ENCODE peak calls at places on chromosomes 2 and 18, in ten cellular contexts. One of them, this sample, is unnamed.

GRCh38 chr2:237091779-237092436 is 6.2 kb downstream of the COPS8 start:
- DNase-seq in sigmoid colon: peak; percentile 67
- DNase-seq in Peyer's patch: no peak
- DNase-seq in tibial artery: no peak
- DNase-seq in naive thymus-derived CD4-positive, alpha-beta T cell: no peak
- DNase-seq in aorta: no peak
- DNase-seq in CD8-positive, alpha-beta T cell: no peak
- DNase-seq in brain microvascular endothelial cell: peak; percentile 27
- DNase-seq in H9: no peak
- DNase-seq in neural progenitor cell: no peak
- DNase-seq in this sample: no peak

GRCh38 chr18:24176727-24177416 is 38.0 kb downstream of the CABYR start:
- DNase-seq in sigmoid colon: peak; percentile 83
- DNase-seq in Peyer's patch: peak; percentile 53
- DNase-seq in tibial artery: no peak
- DNase-seq in naive thymus-derived CD4-positive, alpha-beta T cell: no peak
- DNase-seq in aorta: peak; percentile 66
- DNase-seq in CD8-positive, alpha-beta T cell: peak; percentile 47
- DNase-seq in brain microvascular endothelial cell: peak; percentile 44
- DNase-seq in H9: peak; percentile 83
- DNase-seq in neural progenitor cell: peak; percentile 86
- DNase-seq in this sample: peak; percentile 42

GRCh38 chr2:190534310-190535118 is at the start of gene NEMP2:
- DNase-seq in sigmoid colon: peak; percentile 83
- DNase-seq in Peyer's patch: peak; percentile 90
- DNase-seq in tibial artery: peak; percentile 89
- DNase-seq in naive thymus-derived CD4-positive, alpha-beta T cell: peak; percentile 81
- DNase-seq in aorta: peak; percentile 84
- DNase-seq in CD8-positive, alpha-beta T cell: peak; percentile 81
- DNase-seq in brain microvascular endothelial cell: peak; percentile 34
- DNase-seq in H9: peak; percentile 87
- DNase-seq in neural progenitor cell: peak; percentile 94
- DNase-seq in this sample: peak; percentile 88

GRCh38 chr2:203453858-203454451 is 81.1 kb downstream of the RAPH1 start:
- DNase-seq in sigmoid colon: no peak
- DNase-seq in Peyer's patch: no peak
- DNase-seq in tibial artery: no peak
- DNase-seq in naive thymus-derived CD4-positive, alpha-beta T cell: peak; percentile 44
- DNase-seq in aorta: no peak
- DNase-seq in CD8-positive, alpha-beta T cell: peak; percentile 16
- DNase-seq in brain microvascular endothelial cell: peak; percentile 51
- DNase-seq in H9: no peak
- DNase-seq in neural progenitor cell: peak; percentile 30
- DNase-seq in this sample: no peak

GRCh38 chr2:29841386-29842004 is 79.9 kb downstream of the ALK start:
- DNase-seq in sigmoid colon: no peak
- DNase-seq in Peyer's patch: no peak
- DNase-seq in tibial artery: no peak
- DNase-seq in naive thymus-derived CD4-positive, alpha-beta T cell: peak; percentile 7
- DNase-seq in aorta: no peak
- DNase-seq in CD8-positive, alpha-beta T cell: no peak
- DNase-seq in brain microvascular endothelial cell: peak; percentile 9
- DNase-seq in H9: peak; percentile 46
- DNase-seq in neural progenitor cell: peak; percentile 60
- DNase-seq in this sample: no peak

GRCh38 chr2:44358498-44358897 is 2.8 kb downstream of the PREPL start:
- DNase-seq in sigmoid colon: peak; percentile 65
- DNase-seq in Peyer's patch: peak; percentile 52
- DNase-seq in tibial artery: no peak
- DNase-seq in naive thymus-derived CD4-positive, alpha-beta T cell: no peak
- DNase-seq in aorta: peak; percentile 54
- DNase-seq in CD8-positive, alpha-beta T cell: peak; percentile 50
- DNase-seq in brain microvascular endothelial cell: peak; percentile 73
- DNase-seq in H9: no peak
- DNase-seq in neural progenitor cell: no peak
- DNase-seq in this sample: no peak

GRCh38 chr2:203061346-203061745 is 46.7 kb downstream of the NBEAL1 start:
- DNase-seq in sigmoid colon: no peak
- DNase-seq in Peyer's patch: no peak
- DNase-seq in tibial artery: no peak
- DNase-seq in naive thymus-derived CD4-positive, alpha-beta T cell: no peak
- DNase-seq in aorta: no peak
- DNase-seq in CD8-positive, alpha-beta T cell: no peak
- DNase-seq in brain microvascular endothelial cell: peak; percentile 54
- DNase-seq in H9: no peak
- DNase-seq in neural progenitor cell: peak; percentile 43
- DNase-seq in this sample: no peak

GRCh38 chr2:45986509-45986908 is 310.7 kb upstream of the EPAS1 start:
- DNase-seq in sigmoid colon: no peak
- DNase-seq in Peyer's patch: no peak
- DNase-seq in tibial artery: no peak
- DNase-seq in naive thymus-derived CD4-positive, alpha-beta T cell: no peak
- DNase-seq in aorta: peak; percentile 85
- DNase-seq in CD8-positive, alpha-beta T cell: no peak
- DNase-seq in brain microvascular endothelial cell: no peak
- DNase-seq in H9: no peak
- DNase-seq in neural progenitor cell: no peak
- DNase-seq in this sample: no peak

DNA sequence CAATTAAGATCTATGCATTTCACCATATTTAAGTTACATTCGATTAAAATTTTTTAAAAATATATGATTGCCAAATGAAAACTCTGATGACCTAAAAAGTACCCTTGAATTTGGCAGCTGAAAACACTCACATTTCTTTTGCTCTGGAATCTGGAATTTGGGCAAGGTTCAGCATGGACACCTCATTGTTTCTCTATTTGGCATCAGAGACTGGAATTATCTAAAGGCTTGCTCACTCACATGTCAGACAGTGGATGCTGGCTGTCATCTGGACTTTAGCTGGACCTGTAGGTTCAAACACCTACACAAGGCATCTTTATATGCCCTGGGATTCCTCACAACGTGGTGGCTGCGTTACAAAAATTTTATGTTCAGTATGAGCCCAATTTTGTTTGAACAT is 16.1 kb downstream of the MBOAT2 start:
- DNase-seq in sigmoid colon: no peak
- DNase-seq in Peyer's patch: no peak
- DNase-seq in tibial artery: no peak
- DNase-seq in naive thymus-derived CD4-positive, alpha-beta T cell: no peak
- DNase-seq in aorta: no peak
- DNase-seq in CD8-positive, alpha-beta T cell: no peak
- DNase-seq in brain microvascular endothelial cell: no peak
- DNase-seq in H9: no peak
- DNase-seq in neural progenitor cell: no peak
- DNase-seq in this sample: no peak
- H3K27ac ChIP-seq in sigmoid colon: no peak overlapping the region
- H3K27ac ChIP-seq in Peyer's patch: no peak overlapping the region
- H3K27ac ChIP-seq in tibial artery: no peak overlapping the region
- H3K27ac ChIP-seq in naive thymus-derived CD4-positive, alpha-beta T cell: no peak overlapping the region
- H3K27ac ChIP-seq in aorta: no peak overlapping the region
- H3K27ac ChIP-seq in CD8-positive, alpha-beta T cell: no peak overlapping the region
- H3K27ac ChIP-seq in brain microvascular endothelial cell: no peak overlapping the region
- H3K27ac ChIP-seq in H9: no peak overlapping the region
- H3K27ac ChIP-seq in neural progenitor cell: no peak overlapping the region
- H3K27ac ChIP-seq in this sample: no peak overlapping the region

GRCh38 chr2:27753744-27754588 is 17.6 kb upstream of the MRPL33 start:
- DNase-seq in sigmoid colon: peak; percentile 85
- DNase-seq in Peyer's patch: peak; percentile 89
- DNase-seq in tibial artery: peak; percentile 85
- DNase-seq in naive thymus-derived CD4-positive, alpha-beta T cell: peak; percentile 16
- DNase-seq in aorta: peak; percentile 89
- DNase-seq in CD8-positive, alpha-beta T cell: peak; percentile 73
- DNase-seq in brain microvascular endothelial cell: peak; percentile 82
- DNase-seq in H9: peak; percentile 88
- DNase-seq in neural progenitor cell: peak; percentile 85
- DNase-seq in this sample: peak; percentile 76

GRCh38 chr2:27754831-27755230 is 16.7 kb upstream of the MRPL33 start:
- DNase-seq in sigmoid colon: no peak
- DNase-seq in Peyer's patch: no peak
- DNase-seq in tibial artery: no peak
- DNase-seq in naive thymus-derived CD4-positive, alpha-beta T cell: no peak
- DNase-seq in aorta: no peak
- DNase-seq in CD8-positive, alpha-beta T cell: no peak
- DNase-seq in brain microvascular endothelial cell: no peak
- DNase-seq in H9: no peak
- DNase-seq in neural progenitor cell: no peak
- DNase-seq in this sample: no peak

GRCh38 chr2:27751377-27751776 is 20.1 kb upstream of the MRPL33 start:
- DNase-seq in sigmoid colon: no peak
- DNase-seq in Peyer's patch: no peak
- DNase-seq in tibial artery: no peak
- DNase-seq in naive thymus-derived CD4-positive, alpha-beta T cell: no peak
- DNase-seq in aorta: no peak
- DNase-seq in CD8-positive, alpha-beta T cell: no peak
- DNase-seq in brain microvascular endothelial cell: no peak
- DNase-seq in H9: no peak
- DNase-seq in neural progenitor cell: no peak
- DNase-seq in this sample: no peak

GRCh38 chr2:27756091-27756490 is 15.4 kb upstream of the MRPL33 start:
- DNase-seq in sigmoid colon: no peak
- DNase-seq in Peyer's patch: no peak
- DNase-seq in tibial artery: no peak
- DNase-seq in naive thymus-derived CD4-positive, alpha-beta T cell: no peak
- DNase-seq in aorta: no peak
- DNase-seq in CD8-positive, alpha-beta T cell: no peak
- DNase-seq in brain microvascular endothelial cell: no peak
- DNase-seq in H9: no peak
- DNase-seq in neural progenitor cell: no peak
- DNase-seq in this sample: no peak

DNA sequence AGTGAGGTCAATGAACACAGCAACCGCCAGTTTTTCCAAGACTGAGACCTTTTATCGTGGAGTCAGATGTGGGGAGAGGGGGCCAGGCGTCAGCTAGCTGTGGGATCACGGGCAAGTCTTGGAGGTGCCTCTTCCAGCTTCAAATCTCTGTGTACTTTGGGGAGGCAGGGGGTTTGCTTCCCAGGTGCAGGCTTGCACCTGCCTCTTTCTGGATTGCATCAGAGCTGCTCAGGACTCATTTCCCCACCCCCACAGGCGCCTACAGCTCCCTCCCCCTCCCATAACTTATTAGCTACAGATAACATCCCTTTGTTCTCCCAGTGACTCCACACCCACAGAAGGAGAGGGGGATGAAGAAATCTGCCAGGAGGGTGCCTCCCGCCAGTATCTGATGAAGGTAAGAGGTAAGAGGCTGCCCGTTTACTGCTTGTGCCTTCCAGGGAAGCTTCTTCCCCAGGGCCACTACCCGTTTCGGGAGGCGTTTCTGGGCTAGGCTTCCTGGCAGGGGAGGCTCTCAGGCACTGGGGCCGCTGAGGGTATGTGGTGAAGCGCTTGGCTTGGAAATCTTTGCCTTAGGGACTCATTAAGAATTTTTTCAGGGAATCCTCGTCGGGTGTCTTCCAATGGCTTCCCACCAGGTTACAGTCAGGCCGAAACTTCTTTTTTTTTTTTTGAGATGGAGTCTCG is 18.8 kb upstream of the MRPL33 start:
- DNase-seq in sigmoid colon: no peak
- DNase-seq in Peyer's patch: peak; percentile 63
- DNase-seq in tibial artery: no peak
- DNase-seq in naive thymus-derived CD4-positive, alpha-beta T cell: no peak
- DNase-seq in aorta: no peak
- DNase-seq in CD8-positive, alpha-beta T cell: no peak
- DNase-seq in brain microvascular endothelial cell: no peak
- DNase-seq in H9: peak; percentile 66
- DNase-seq in neural progenitor cell: peak; percentile 39
- DNase-seq in this sample: no peak
- H3K27ac ChIP-seq in sigmoid colon: no peak overlapping the region
- H3K27ac ChIP-seq in Peyer's patch: peak overlapping the region; percentile 70
- H3K27ac ChIP-seq in tibial artery: no peak overlapping the region
- H3K27ac ChIP-seq in naive thymus-derived CD4-positive, alpha-beta T cell: no peak overlapping the region
- H3K27ac ChIP-seq in aorta: no peak overlapping the region
- H3K27ac ChIP-seq in CD8-positive, alpha-beta T cell: no peak overlapping the region
- H3K27ac ChIP-seq in brain microvascular endothelial cell: no peak overlapping the region
- H3K27ac ChIP-seq in H9: peak overlapping the region; percentile 59
- H3K27ac ChIP-seq in neural progenitor cell: no peak overlapping the region
- H3K27ac ChIP-seq in this sample: no peak overlapping the region

DNA sequence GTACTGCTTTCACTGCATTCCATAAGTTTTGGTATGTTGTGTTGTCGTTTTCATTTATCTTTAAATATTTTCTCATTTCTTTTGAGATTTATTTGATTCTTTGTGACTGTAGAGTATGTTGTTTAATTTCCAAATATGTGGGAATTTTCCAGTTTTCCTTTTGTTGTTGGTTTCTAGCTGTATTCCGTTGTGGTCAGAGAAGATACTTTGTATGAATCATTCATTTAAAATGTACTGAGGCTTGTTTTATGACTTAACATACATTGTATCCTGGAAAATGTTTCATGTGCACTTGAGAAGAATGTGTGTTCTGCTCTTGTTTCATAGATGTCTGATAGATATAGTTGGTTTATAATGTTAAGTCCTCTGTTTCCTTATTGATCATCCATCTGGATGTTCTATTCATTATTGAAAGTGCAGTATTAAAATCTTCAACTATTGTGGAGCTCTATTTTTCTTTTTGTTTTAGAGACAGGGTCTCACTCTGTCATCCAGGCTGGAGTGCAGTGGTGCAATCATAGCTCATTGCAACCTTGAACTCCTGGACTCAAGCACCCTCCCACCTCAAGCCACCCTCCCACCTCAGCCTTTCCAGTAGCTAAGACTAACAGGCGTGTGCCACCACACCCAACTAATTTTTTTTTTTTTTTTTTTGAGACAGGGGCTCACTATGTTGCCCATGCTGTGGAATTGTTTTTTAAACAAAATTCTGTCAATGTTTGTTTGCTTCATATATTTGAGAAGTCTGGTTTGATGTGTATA is 96.8 kb downstream of the TAF4B start:
- DNase-seq in sigmoid colon: no peak
- DNase-seq in Peyer's patch: no peak
- DNase-seq in tibial artery: no peak
- DNase-seq in naive thymus-derived CD4-positive, alpha-beta T cell: no peak
- DNase-seq in aorta: no peak
- DNase-seq in CD8-positive, alpha-beta T cell: no peak
- DNase-seq in brain microvascular endothelial cell: peak; percentile 16
- DNase-seq in H9: no peak
- DNase-seq in neural progenitor cell: no peak
- DNase-seq in this sample: no peak
- H3K27ac ChIP-seq in sigmoid colon: no peak overlapping the region
- H3K27ac ChIP-seq in Peyer's patch: no peak overlapping the region
- H3K27ac ChIP-seq in tibial artery: no peak overlapping the region
- H3K27ac ChIP-seq in naive thymus-derived CD4-positive, alpha-beta T cell: no peak overlapping the region
- H3K27ac ChIP-seq in aorta: no peak overlapping the region
- H3K27ac ChIP-seq in CD8-positive, alpha-beta T cell: no peak overlapping the region
- H3K27ac ChIP-seq in brain microvascular endothelial cell: peak overlapping the region; percentile 60
- H3K27ac ChIP-seq in H9: no peak overlapping the region
- H3K27ac ChIP-seq in neural progenitor cell: no peak overlapping the region
- H3K27ac ChIP-seq in this sample: no peak overlapping the region

GRCh38 chr2:188251034-188251433 is 40.6 kb upstream of the GULP1 start:
- DNase-seq in sigmoid colon: no peak
- DNase-seq in Peyer's patch: no peak
- DNase-seq in tibial artery: no peak
- DNase-seq in naive thymus-derived CD4-positive, alpha-beta T cell: no peak
- DNase-seq in aorta: no peak
- DNase-seq in CD8-positive, alpha-beta T cell: no peak
- DNase-seq in brain microvascular endothelial cell: no peak
- DNase-seq in H9: no peak
- DNase-seq in neural progenitor cell: no peak
- DNase-seq in this sample: no peak

GRCh38 chr2:188243381-188243780 is 48.3 kb upstream of the GULP1 start:
- DNase-seq in sigmoid colon: no peak
- DNase-seq in Peyer's patch: no peak
- DNase-seq in tibial artery: no peak
- DNase-seq in naive thymus-derived CD4-positive, alpha-beta T cell: no peak
- DNase-seq in aorta: no peak
- DNase-seq in CD8-positive, alpha-beta T cell: no peak
- DNase-seq in brain microvascular endothelial cell: no peak
- DNase-seq in H9: no peak
- DNase-seq in neural progenitor cell: no peak
- DNase-seq in this sample: no peak

GRCh38 chr2:188244383-188244782 is 47.3 kb upstream of the GULP1 start:
- DNase-seq in sigmoid colon: no peak
- DNase-seq in Peyer's patch: no peak
- DNase-seq in tibial artery: no peak
- DNase-seq in naive thymus-derived CD4-positive, alpha-beta T cell: no peak
- DNase-seq in aorta: no peak
- DNase-seq in CD8-positive, alpha-beta T cell: no peak
- DNase-seq in brain microvascular endothelial cell: peak; percentile 10
- DNase-seq in H9: no peak
- DNase-seq in neural progenitor cell: no peak
- DNase-seq in this sample: no peak

GRCh38 chr2:188248513-188248912 is 43.2 kb upstream of the GULP1 start:
- DNase-seq in sigmoid colon: no peak
- DNase-seq in Peyer's patch: no peak
- DNase-seq in tibial artery: no peak
- DNase-seq in naive thymus-derived CD4-positive, alpha-beta T cell: no peak
- DNase-seq in aorta: no peak
- DNase-seq in CD8-positive, alpha-beta T cell: no peak
- DNase-seq in brain microvascular endothelial cell: no peak
- DNase-seq in H9: no peak
- DNase-seq in neural progenitor cell: no peak
- DNase-seq in this sample: no peak

DNA sequence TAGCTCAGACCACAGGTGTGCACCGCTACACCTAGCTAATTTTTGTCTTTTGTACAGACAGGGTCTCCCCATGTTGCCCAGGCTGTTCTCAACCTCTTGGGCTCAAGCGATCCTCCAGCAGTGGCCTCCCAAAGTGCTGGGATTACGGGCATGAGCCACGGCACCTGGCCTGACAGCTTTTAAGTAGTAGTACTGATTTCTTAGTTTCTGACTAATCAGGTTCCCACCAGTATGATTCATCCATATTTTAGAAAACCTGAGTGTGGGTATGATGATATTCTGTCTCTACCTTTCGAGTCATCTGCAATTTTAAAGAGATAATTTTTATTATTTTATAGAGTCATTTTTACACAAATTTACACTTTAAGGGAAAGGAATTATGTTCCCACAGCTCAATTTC is 46.4 kb upstream of the GULP1 start:
- DNase-seq in sigmoid colon: no peak
- DNase-seq in Peyer's patch: no peak
- DNase-seq in tibial artery: no peak
- DNase-seq in naive thymus-derived CD4-positive, alpha-beta T cell: no peak
- DNase-seq in aorta: no peak
- DNase-seq in CD8-positive, alpha-beta T cell: no peak
- DNase-seq in brain microvascular endothelial cell: no peak
- DNase-seq in H9: no peak
- DNase-seq in neural progenitor cell: no peak
- DNase-seq in this sample: no peak
- H3K27ac ChIP-seq in sigmoid colon: no peak overlapping the region
- H3K27ac ChIP-seq in Peyer's patch: no peak overlapping the region
- H3K27ac ChIP-seq in tibial artery: no peak overlapping the region
- H3K27ac ChIP-seq in naive thymus-derived CD4-positive, alpha-beta T cell: no peak overlapping the region
- H3K27ac ChIP-seq in aorta: no peak overlapping the region
- H3K27ac ChIP-seq in CD8-positive, alpha-beta T cell: no peak overlapping the region
- H3K27ac ChIP-seq in brain microvascular endothelial cell: no peak overlapping the region
- H3K27ac ChIP-seq in H9: no peak overlapping the region
- H3K27ac ChIP-seq in neural progenitor cell: no peak overlapping the region
- H3K27ac ChIP-seq in this sample: no peak overlapping the region